ENCODE peak calls at places on chromosomes 13 and 19, in ten cellular contexts. E is germinal center; B is hippocampal formation; C is fibroblast of pulmonary artery; S is hepatic stellate cell; V is stimulated activated CD4-positive, alpha-beta T cell treated with anti-CD3 and anti-CD28 coated beads, Interleukin-4, amount 100 ng/mL, for 24 hours; A is AG08395; T is B cell; F is NCI-H1105 treated with DMSO at 0.1 percent for 48 hours; U is RPMI7951. Q is an unnamed sample.

GRCh38 chr13:99859178-99860177 is 112.1 kb downstream of the ZIC5 start:
- DNase-seq in C (no peak), B (no peak), E (no peak), T (no peak), A (no peak), F (peak; percentile 11), V (peak; percentile 73), U (no peak), S (no peak), Q (no peak)

GRCh38 chr19:4987692-4988370 is 18.9 kb downstream of the KDM4B start:
- DNase-seq in A (no peak), T (no peak), B (no peak), U (no peak), F (no peak), S (no peak), V (no peak), E (no peak), C (peak; percentile 48), Q (no peak)

GRCh38 chr13:51760592-51760991 is 43.4 kb downstream of the DHRS12 start:
- DNase-seq in U (no peak), B (peak; percentile 55), A (no peak), E (no peak), T (no peak), S (no peak), F (no peak), V (no peak), C (no peak), Q (no peak)

GRCh38 chr19:40365010-40365409 is 16.5 kb downstream of the PLD3 start:
- DNase-seq in B (no peak), T (no peak), A (no peak), U (no peak), C (no peak), F (no peak), E (no peak), S (no peak), V (no peak), Q (no peak)

GRCh38 chr19:48966541-48967345 is 1.6 kb downstream of the FTL start:
- DNase-seq in U (no peak), T (no peak), C (peak; percentile 40), S (no peak), B (no peak), A (no peak), E (no peak), V (no peak), F (no peak), Q (no peak)

GRCh38 chr19:47391510-47392223 is 27.7 kb downstream of the MEIS3 start:
- DNase-seq in A (peak; percentile 82), U (peak; percentile 65), E (peak; percentile 78), T (peak; percentile 72), C (peak; percentile 79), V (peak; percentile 87), B (peak; percentile 58), S (peak; percentile 70), F (peak; percentile 74), Q (peak; percentile 89)

GRCh38 chr19:39144487-39145071 is 19.0 kb downstream of the PAK4 start:
- DNase-seq in V (no peak), C (peak; percentile 64), E (no peak), S (no peak), A (peak; percentile 11), T (no peak), B (no peak), F (no peak), U (no peak), Q (no peak)

GRCh38 chr19:50223439-50223716 is 20.0 kb downstream of the MYH14 start:
- DNase-seq in V (no peak), U (no peak), T (no peak), F (no peak), A (no peak), C (no peak), B (no peak), E (no peak), S (no peak), Q (no peak)

GRCh38 chr13:66348745-66349720 is 881.1 kb downstream of the PCDH9 start:
- DNase-seq in E (no peak), A (no peak), S (no peak), T (no peak), C (peak; percentile 43), F (no peak), B (no peak), V (no peak), U (no peak), Q (no peak)

GRCh38 chr13:28340272-28340793 is 154.6 kb downstream of the FLT1 start:
- DNase-seq in T (no peak), A (no peak), C (no peak), U (peak; percentile 23), E (no peak), S (no peak), V (no peak), B (no peak), F (no peak), Q (peak; percentile 63)

GRCh38 chr13:47433461-47434005 is 536.7 kb upstream of the HTR2A start:
- DNase-seq in E (no peak), B (no peak), V (no peak), U (peak; percentile 49), T (no peak), C (peak; percentile 10), F (no peak), A (peak; percentile 31), S (no peak), Q (no peak)

GRCh38 chr13:95100525-95101121 is 200.6 kb downstream of the ABCC4 start:
- DNase-seq in F (no peak), T (no peak), U (peak; percentile 63), E (no peak), A (peak; percentile 20), S (peak; percentile 34), B (no peak), V (no peak), C (peak; percentile 33), Q (no peak)

GRCh38 chr13:47598340-47598911 is 402.6 kb downstream of the SUCLA2 start:
- DNase-seq in E (no peak), S (peak; percentile 2), A (peak; percentile 14), C (peak; percentile 27), V (no peak), F (no peak), B (no peak), U (peak; percentile 9), T (no peak), Q (peak; percentile 35)

GRCh38 chr13:91878491-91878890 is 480.1 kb downstream of the GPC5 start:
- DNase-seq in S (no peak), C (no peak), V (no peak), A (no peak), E (no peak), B (no peak), T (no peak), U (no peak), F (no peak), Q (no peak)

GRCh38 chr19:17841810-17842662 is 5.7 kb downstream of the JAK3 start:
- DNase-seq in A (peak; percentile 95), F (peak; percentile 85), C (peak; percentile 89), U (peak; percentile 83), S (no peak), E (peak; percentile 45), T (peak; percentile 71), V (peak; percentile 67), B (peak; percentile 21), Q (peak; percentile 87)

GRCh38 chr13:106261450-106261849 is 274.0 kb downstream of the EFNB2 start:
- DNase-seq in V (no peak), U (no peak), A (no peak), F (no peak), T (no peak), B (no peak), C (no peak), S (no peak), E (no peak), Q (no peak)

GRCh38 chr19:40592170-40592569 is 9.0 kb upstream of the LTBP4 start:
- DNase-seq in E (peak; percentile 83), U (peak; percentile 71), S (peak; percentile 69), A (peak; percentile 46), C (peak; percentile 78), F (peak; percentile 44), B (no peak), T (no peak), V (no peak), Q (no peak)

GRCh38 chr13:30690282-30691188 is 44.8 kb upstream of the ALOX5AP start:
- DNase-seq in F (no peak), T (peak; percentile 35), E (peak; percentile 42), V (no peak), C (peak; percentile 97), B (no peak), U (peak; percentile 95), A (peak; percentile 89), S (peak; percentile 86), Q (peak; percentile 90)

GRCh38 chr13:61192826-61193225 is 222.8 kb downstream of the PCDH20 start:
- DNase-seq in V (no peak), E (no peak), T (no peak), B (no peak), S (no peak), F (no peak), A (no peak), U (no peak), C (no peak), Q (no peak)

GRCh38 chr13:74574964-74575728 is 440.9 kb upstream of the KLF12 start:
- DNase-seq in S (no peak), T (no peak), B (peak; percentile 17), C (no peak), V (no peak), F (no peak), E (no peak), A (peak; percentile 2), U (no peak), Q (no peak)

GRCh38 chr19:49888478-49888901 is 8.2 kb downstream of the IL4I1 start:
- DNase-seq in S (no peak), T (no peak), B (no peak), C (no peak), V (no peak), F (peak; percentile 83), U (no peak), E (no peak), A (no peak), Q (no peak)

GRCh38 chr19:35272122-35272715 is 3.5 kb downstream of the USF2 start:
- DNase-seq in U (no peak), E (no peak), T (peak; percentile 62), F (no peak), S (no peak), A (no peak), B (peak; percentile 39), V (no peak), C (no peak), Q (no peak)

GRCh38 chr19:19527371-19527656 is 1.4 kb upstream of the YJEFN3 start:
- DNase-seq in T (no peak), B (no peak), V (no peak), C (no peak), S (no peak), A (no peak), E (no peak), U (no peak), F (no peak), Q (no peak)

GRCh38 chr19:7191946-7192691 is 102.1 kb downstream of the INSR start:
- DNase-seq in C (no peak), T (no peak), F (no peak), E (no peak), U (peak; percentile 27), V (peak; percentile 55), A (peak; percentile 58), B (no peak), S (no peak), Q (peak; percentile 24)

GRCh38 chr13:36297600-36298338 is at the start of gene CCDC169:
- DNase-seq in U (peak; percentile 70), T (peak; percentile 69), A (peak; percentile 76), V (peak; percentile 62), F (peak; percentile 50), S (peak; percentile 50), B (peak; percentile 47), C (peak; percentile 58), E (peak; percentile 13), Q (peak; percentile 91)

GRCh38 chr19:31518626-31519025 is 169.4 kb upstream of the TSHZ3 start:
- DNase-seq in B (no peak), C (no peak), A (no peak), S (no peak), V (no peak), E (no peak), U (peak; percentile 39), F (no peak), T (no peak), Q (no peak)

GRCh38 chr13:111505175-111505777 is 184.8 kb downstream of the TEX29 start:
- DNase-seq in V (no peak), E (no peak), F (no peak), T (no peak), B (no peak), C (no peak), A (no peak), U (no peak), S (no peak), Q (no peak)

GRCh38 chr13:76286178-76286577 is 600.0 kb downstream of the KCTD12 start:
- DNase-seq in A (peak; percentile 50), B (no peak), T (no peak), E (no peak), V (no peak), F (no peak), S (no peak), C (peak; percentile 56), U (no peak), Q (peak; percentile 20)

Q was measured in GM03348.